ENCODE peak calls at places on chromosomes 3 and 15, in five cellular contexts. H is nephron progenitor cell, V is pancreas, B is cardiac muscle cell, W is dorsolateral prefrontal cortex. N is an unnamed sample.

GRCh38 chr3:10706156-10707088 is 109.6 kb upstream of the SLC6A11 start:
- DNase-seq in H (no peak), V (no peak), B (no peak), W (no peak), N (no peak)

GRCh38 chr15:38504680-38505467 is 50.9 kb downstream of the FAM98B start:
- DNase-seq in H (no peak), V (no peak), B (no peak), W (no peak), N (no peak)

GRCh38 chr3:151379083-151379734 is 5.3 kb downstream of the P2RY12 start:
- DNase-seq in H (peak), V (no peak), B (peak), W (no peak), N (peak)

GRCh38 chr3:152547153-152547552 is 278.4 kb downstream of the MBNL1 start:
- DNase-seq in H (no peak), V (no peak), B (no peak), W (no peak), N (no peak)

GRCh38 chr15:91915576-91915975 is 62.1 kb downstream of the SLCO3A1 start:
- DNase-seq in H (no peak), V (no peak), B (no peak), W (no peak), N (no peak)

GRCh38 chr3:44965165-44965564 is 10.8 kb downstream of the ZDHHC3 start:
- DNase-seq in H (no peak), V (no peak), B (no peak), W (no peak), N (no peak)

GRCh38 chr3:126900859-126901540 is 81.9 kb upstream of the PLXNA1 start:
- DNase-seq in H (no peak), V (no peak), B (no peak), W (no peak), N (no peak)

GRCh38 chr3:141229132-141229531 is 2.5 kb upstream of the PXYLP1 start:
- DNase-seq in H (no peak), V (no peak), B (no peak), W (no peak), N (no peak)

GRCh38 chr3:193248848-193249468 is 7.9 kb downstream of the PLAAT1 start:
- DNase-seq in H (no peak), V (no peak), B (no peak), W (no peak), N (no peak)

GRCh38 chr15:98324341-98324970 is 323.9 kb upstream of the IGF1R start:
- DNase-seq in H (no peak), V (no peak), B (no peak), W (no peak), N (peak)

GRCh38 chr15:48954538-48954937 is 9.2 kb downstream of the SHC4 start:
- DNase-seq in H (no peak), V (no peak), B (no peak), W (no peak), N (no peak)

GRCh38 chr3:7290062-7290825 is 429.3 kb downstream of the GRM7 start:
- DNase-seq in H (no peak), V (no peak), B (no peak), W (no peak), N (no peak)

GRCh38 chr3:178703268-178703975 is 167.2 kb downstream of the KCNMB2 start:
- DNase-seq in H (no peak), V (no peak), B (no peak), W (no peak), N (peak)

GRCh38 chr15:80317389-80318169 is 65.6 kb upstream of the CTXND1 start:
- DNase-seq in H (no peak), V (no peak), B (no peak), W (no peak), N (peak)

GRCh38 chr3:85589145-85589544 is 630.4 kb downstream of the CADM2 start:
- DNase-seq in H (no peak), V (no peak), B (no peak), W (no peak), N (peak)

GRCh38 chr3:108403921-108404320 is 106.5 kb downstream of the MYH15 start:
- DNase-seq in H (no peak), V (no peak), B (no peak), W (no peak), N (no peak)

GRCh38 chr3:48564022-48564421 is 441 bp upstream of the UCN2 start:
- DNase-seq in H (no peak), V (peak), B (no peak), W (no peak), N (peak)
- TF ChIP-seq CTCF in H (no peak), V (no peak), B (no peak), W (no peak), N (no peak)

DNA sequence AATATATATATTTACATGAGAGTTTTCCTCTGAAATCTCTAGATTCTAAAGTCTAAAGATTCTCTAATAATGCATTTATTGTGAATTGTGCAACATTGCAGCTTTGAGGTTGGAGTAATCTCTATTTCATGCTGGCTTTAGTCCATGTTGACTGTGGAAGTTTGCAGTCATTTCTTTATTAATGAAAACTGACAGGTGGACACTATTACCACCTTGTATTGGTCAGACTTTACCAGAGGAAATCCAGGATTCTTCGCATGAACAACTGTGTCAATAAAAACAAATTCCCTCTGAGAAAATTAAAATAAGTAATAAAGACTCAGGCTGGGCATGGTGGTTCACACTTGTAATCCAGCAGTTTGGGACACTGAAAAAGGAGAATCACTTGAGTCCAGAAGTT is 274.1 kb downstream of the SHQ1 start:
- DNase-seq in H (no peak), V (no peak), B (no peak), W (no peak), N (no peak)
- TF ChIP-seq CTCF in H (no peak), V (no peak), B (no peak), W (no peak), N (no peak)

GRCh38 chr3:12830785-12831581 is 10.4 kb downstream of the RPL32 start:
- DNase-seq in H (no peak), V (no peak), B (no peak), W (no peak), N (no peak)

GRCh38 chr3:12831582-12831866 is 9.8 kb downstream of the RPL32 start:
- DNase-seq in H (no peak), V (no peak), B (no peak), W (no peak), N (no peak)

GRCh38 chr3:12829404-12829803 is 12.0 kb downstream of the RPL32 start:
- DNase-seq in H (no peak), V (no peak), B (no peak), W (no peak), N (peak)

GRCh38 chr3:12828751-12829150 is 12.6 kb downstream of the RPL32 start:
- DNase-seq in H (no peak), V (no peak), B (no peak), W (no peak), N (peak)

GRCh38 chr3:12829886-12830784 is 11.2 kb downstream of the RPL32 start:
- DNase-seq in H (no peak), V (no peak), B (no peak), W (no peak), N (peak)
- TF ChIP-seq CTCF in H (no peak), V (no peak), B (no peak), W (no peak), N (no peak)

DNA sequence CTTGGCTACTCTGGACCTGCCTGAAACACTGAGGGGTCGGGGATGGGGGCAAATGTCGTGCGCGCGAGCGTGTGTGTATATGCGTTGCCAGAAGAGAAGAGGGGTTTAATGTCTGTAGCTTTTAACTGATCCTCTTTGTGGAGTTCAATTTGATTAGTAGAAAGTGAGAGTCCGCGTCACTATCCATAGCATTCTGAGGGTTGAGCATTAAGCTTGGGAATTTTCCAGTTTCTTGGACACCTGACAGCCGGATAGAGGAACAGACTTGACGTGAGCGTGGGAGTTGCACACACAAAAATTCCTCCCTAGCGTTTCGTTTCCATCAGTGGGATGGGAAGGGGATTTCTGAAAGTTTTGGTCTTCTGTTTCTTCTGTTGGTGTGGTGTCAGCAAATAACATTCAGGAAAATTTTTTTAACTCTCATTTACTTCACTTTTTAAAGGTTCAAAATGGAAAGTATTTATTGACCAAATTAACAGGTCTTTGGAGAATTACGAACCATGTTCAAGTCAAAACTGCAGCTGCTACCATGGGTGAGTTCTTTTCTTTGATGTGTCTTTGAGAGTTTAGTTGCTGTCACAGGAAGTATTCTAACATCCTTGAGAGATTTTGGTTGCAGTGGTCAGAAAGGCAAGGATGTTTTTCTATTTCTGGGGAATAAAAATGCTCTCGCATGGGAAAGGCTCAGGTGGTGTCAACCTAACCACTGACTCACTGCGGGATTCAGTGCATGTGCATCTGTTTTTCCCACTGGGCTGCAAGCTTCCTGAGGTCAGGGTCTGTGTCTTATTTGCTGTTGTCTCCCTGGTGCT is 821 bp downstream of the POGLUT1 start:
- DNase-seq in H (no peak), V (no peak), B (no peak), W (no peak), N (peak)
- TF ChIP-seq CTCF in H (no peak), V (no peak), B (no peak), W (no peak), N (no peak)

DNA sequence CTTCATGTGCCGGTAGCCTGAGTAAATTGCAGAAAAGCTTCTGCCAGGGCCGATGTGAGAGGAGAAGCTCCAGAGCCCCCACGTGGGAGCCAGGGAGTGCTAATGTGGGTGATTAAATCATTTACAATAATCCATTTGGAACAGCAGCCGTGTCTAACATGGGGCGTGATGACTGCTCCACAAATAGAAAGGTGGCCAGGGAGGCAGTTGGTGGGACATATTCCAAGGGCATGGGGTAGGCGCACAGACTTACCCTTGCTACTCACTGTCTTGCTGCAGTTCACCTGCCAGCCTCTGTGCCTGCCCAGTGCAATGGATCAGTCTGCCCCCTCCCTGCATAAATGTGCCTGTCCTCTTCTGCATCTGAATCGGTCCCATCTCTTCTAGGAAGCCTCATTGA is 39.3 kb upstream of the INSYN1 start:
- DNase-seq in H (no peak), V (no peak), B (no peak), W (no peak), N (no peak)
- TF ChIP-seq CTCF in H (no peak), V (no peak), B (no peak), W (no peak), N (no peak)

DNA sequence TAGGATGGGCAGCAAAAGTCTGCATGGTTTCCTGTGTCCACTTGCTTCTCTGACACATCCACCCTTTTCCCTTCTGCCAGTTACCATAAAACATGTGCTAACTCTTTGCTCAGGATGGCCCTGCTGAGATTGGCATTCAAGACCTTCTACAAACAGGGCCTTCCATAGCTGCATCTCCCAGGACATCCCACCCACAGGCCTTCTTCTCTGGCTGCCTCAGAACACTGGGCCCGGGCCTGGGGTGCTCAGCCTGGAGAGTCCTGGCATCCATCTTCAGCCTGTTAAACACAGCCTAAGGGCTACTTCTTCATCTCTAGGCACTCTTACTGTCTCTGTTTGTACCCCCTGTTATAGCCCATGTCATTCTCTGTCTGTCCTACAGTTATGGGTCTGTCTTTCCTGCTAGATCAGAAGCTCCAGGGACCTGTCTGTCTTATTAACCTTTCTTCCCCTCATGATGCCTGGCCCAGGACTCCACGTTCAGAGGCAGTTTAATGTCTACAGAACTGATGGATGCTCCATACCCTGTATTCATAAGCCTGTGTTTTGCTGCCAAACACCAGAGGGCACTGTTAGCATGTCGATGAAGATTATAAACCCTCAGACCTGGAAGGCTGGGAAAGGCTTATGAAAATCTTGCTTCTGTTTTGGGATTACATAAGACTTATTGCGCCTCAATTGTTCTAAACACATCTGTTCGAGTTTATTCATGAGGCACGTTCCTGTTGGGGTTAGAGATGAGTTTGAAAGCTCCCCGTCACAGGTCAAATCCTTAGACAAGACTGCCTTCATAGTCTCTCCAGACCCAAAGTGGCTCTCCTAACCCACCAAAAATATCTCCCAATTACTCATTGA is 16.5 kb downstream of the SEMA3G start:
- DNase-seq in H (peak), V (no peak), B (peak), W (peak), N (peak)
- TF ChIP-seq CTCF in H (peak), V (peak), B (peak), W (peak), N (peak)

DNA sequence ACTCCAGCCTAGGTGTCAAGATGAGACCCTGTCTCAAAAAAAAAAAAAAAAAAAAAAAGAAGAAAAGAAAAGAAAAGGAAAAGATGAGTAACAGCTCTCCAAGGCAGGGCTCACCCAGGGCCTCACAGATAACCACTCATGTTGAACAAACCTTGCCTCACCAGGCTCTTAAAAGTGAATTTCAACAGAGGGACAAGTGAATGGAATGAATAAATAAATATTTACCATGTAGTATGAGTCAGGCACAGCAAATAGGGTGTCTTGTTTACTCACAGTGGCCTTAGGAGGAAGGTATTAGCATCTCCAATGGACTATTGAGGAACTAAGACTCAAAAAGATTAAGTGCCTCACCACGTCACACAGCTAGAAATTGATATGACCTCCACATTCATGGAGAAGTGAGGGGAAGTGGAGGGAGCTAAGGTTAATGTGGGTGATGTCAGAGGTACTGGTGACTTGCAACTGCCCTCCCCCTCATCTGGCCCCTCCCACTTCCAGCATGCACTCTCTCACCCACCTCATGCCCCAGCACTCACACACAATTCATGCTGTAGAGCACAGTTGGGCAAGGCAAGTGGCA is 255.5 kb downstream of the UACA start:
- DNase-seq in H (peak), V (no peak), B (no peak), W (no peak), N (peak)
- TF ChIP-seq CTCF in H (no peak), V (no peak), B (no peak), W (no peak), N (no peak)

GRCh38 chr3:188049890-188050530 is 103.9 kb upstream of the LPP start:
- DNase-seq in H (no peak), V (no peak), B (no peak), W (no peak), N (no peak)
- TF ChIP-seq CTCF in H (no peak), V (no peak), B (no peak), W (no peak), N (no peak)

DNA sequence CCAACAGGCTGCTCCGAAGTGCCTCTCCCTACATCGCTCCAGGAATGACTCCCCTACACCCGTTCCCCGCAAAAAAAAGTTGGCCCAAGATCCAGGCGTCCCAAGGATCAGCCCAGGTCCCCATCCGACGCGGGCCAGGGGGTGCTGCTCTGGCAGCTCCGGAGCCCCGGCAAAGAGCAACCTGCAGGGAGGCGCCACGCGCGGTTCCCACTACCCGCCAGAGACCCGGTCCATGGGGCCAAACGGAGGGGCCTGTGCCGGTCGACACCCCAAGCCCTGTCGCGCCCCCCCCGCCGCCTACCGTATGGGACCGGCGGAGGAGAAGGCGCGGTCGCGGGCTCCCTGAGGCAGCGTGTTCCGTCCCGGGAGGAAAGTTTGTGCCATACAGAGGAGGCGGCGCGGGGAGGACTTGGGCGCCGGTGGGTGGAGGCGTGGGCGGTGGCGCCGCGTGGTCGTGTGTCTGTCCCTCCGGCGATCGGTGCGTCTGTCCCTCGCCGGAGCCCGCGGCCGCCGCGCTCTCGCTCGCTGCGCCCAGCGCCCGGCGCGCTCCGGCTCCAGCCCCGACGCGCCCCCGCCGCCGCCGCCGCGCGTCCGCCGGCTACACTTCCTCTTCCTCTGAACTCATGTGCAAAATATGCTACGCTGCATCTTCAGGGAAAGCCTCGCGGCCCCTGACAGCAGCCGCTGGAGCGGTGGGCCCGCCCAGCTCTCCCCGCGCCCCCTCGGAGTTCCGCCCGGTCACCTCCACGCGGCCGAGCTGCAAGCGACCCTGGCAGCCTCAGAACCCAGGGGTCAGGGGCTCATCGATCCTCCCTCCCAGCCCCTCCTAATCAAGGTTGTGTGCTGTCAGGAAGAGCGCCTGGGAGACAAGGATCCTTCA is at the start of gene RFTN1:
- DNase-seq in H (peak), V (peak), B (peak), W (no peak), N (peak)
- TF ChIP-seq CTCF in H (no peak), V (no peak), B (no peak), W (no peak), N (no peak)